ENCODE peak calls at places on chromosome 2, in ten cellular contexts. M, L, Z, A, B, C, V, I, X and Q are unnamed samples.

GRCh38 chr2:1925928-1926327 is 181.6 kb upstream of the PXDN start:
- DNase-seq in C (no peak), V (no peak), L (no peak), M (no peak), I (no peak), X (no peak), A (no peak), B (no peak), Z (no peak), Q (no peak)

GRCh38 chr2:179543361-179543901 is 278.8 kb upstream of the SESTD1 start:
- DNase-seq in Z (no peak), X (peak; percentile 47), V (no peak), I (no peak), B (no peak), A (peak; percentile 30), C (no peak), M (no peak), L (no peak), Q (no peak)

GRCh38 chr2:8511868-8512612 is 169.8 kb upstream of the ID2 start:
- DNase-seq in Z (no peak), A (no peak), V (peak; percentile 12), M (no peak), B (no peak), L (no peak), I (no peak), C (no peak), X (no peak), Q (no peak)

GRCh38 chr2:172280820-172281454 is 146.4 kb upstream of the ITGA6 start:
- DNase-seq in X (no peak), V (no peak), A (no peak), M (no peak), B (peak; percentile 33), C (no peak), I (peak; percentile 49), L (no peak), Z (no peak), Q (no peak)

GRCh38 chr2:51859260-51859659 is 827.3 kb upstream of the NRXN1 start:
- DNase-seq in M (no peak), B (no peak), L (no peak), A (no peak), I (no peak), Z (no peak), V (no peak), X (no peak), C (no peak), Q (no peak)

GRCh38 chr2:64787019-64787365 is 133.3 kb upstream of the SERTAD2 start:
- DNase-seq in V (no peak), Z (no peak), L (no peak), A (no peak), M (no peak), B (no peak), I (no peak), C (no peak), X (no peak), Q (no peak)

GRCh38 chr2:58056201-58056916 is 9.8 kb downstream of the VRK2 start:
- DNase-seq in A (no peak), V (no peak), L (no peak), B (no peak), Z (no peak), M (no peak), I (no peak), C (no peak), X (no peak), Q (no peak)

GRCh38 chr2:226796840-226797288 is 2.8 kb downstream of the IRS1 start:
- DNase-seq in L (no peak), C (peak; percentile 48), A (peak; percentile 35), X (no peak), Z (no peak), B (no peak), M (peak; percentile 56), I (peak; percentile 66), V (peak; percentile 87), Q (peak; percentile 75)

GRCh38 chr2:18610103-18610502 is 20.7 kb upstream of the NT5C1B start:
- DNase-seq in B (no peak), A (no peak), Z (no peak), C (no peak), M (no peak), X (no peak), V (no peak), I (no peak), L (no peak), Q (no peak)

GRCh38 chr2:31660165-31660564 is 79.4 kb upstream of the SRD5A2 start:
- DNase-seq in B (no peak), A (no peak), M (no peak), I (no peak), C (no peak), L (no peak), Z (no peak), V (no peak), X (no peak), Q (no peak)

GRCh38 chr2:12554235-12555011 is 162.3 kb upstream of the TRIB2 start:
- DNase-seq in V (no peak), B (no peak), A (no peak), C (no peak), L (no peak), M (no peak), X (peak; percentile 51), Z (no peak), I (no peak), Q (no peak)

GRCh38 chr2:6215053-6215452 is 522.9 kb downstream of the SOX11 start:
- DNase-seq in B (no peak), V (no peak), C (no peak), A (no peak), Z (no peak), M (no peak), L (no peak), I (no peak), X (no peak), Q (no peak)

GRCh38 chr2:60350791-60351190 is 202.7 kb downstream of the BCL11A start:
- DNase-seq in Z (no peak), I (no peak), L (no peak), C (no peak), A (no peak), V (no peak), X (no peak), M (no peak), B (no peak), Q (no peak)

GRCh38 chr2:170475878-170476277 is 239.3 kb upstream of the SP5 start:
- DNase-seq in Z (no peak), L (no peak), B (no peak), V (no peak), A (peak; percentile 13), M (no peak), C (no peak), I (no peak), X (no peak), Q (no peak)

GRCh38 chr2:239484571-239485355 is 83.9 kb upstream of the HDAC4 start:
- DNase-seq in X (no peak), L (no peak), Z (no peak), V (no peak), M (no peak), I (no peak), B (no peak), C (no peak), A (no peak), Q (no peak)

GRCh38 chr2:38075436-38076249 is at the start of gene CYP1B1:
- DNase-seq in I (peak; percentile 31), L (no peak), V (no peak), X (no peak), A (no peak), M (peak; percentile 84), C (no peak), B (no peak), Z (peak; percentile 58), Q (no peak)

GRCh38 chr2:226638576-226638975 is 161.0 kb downstream of the IRS1 start:
- DNase-seq in I (no peak), X (no peak), C (no peak), M (no peak), V (peak; percentile 53), B (no peak), L (no peak), A (peak; percentile 9), Z (no peak), Q (no peak)

GRCh38 chr2:188132385-188132784 is 159.3 kb upstream of the GULP1 start:
- DNase-seq in X (no peak), B (no peak), I (peak; percentile 14), C (no peak), A (no peak), V (no peak), L (no peak), M (no peak), Z (no peak), Q (no peak)

GRCh38 chr2:74891136-74891764 is 57.3 kb downstream of the HK2 start:
- DNase-seq in X (no peak), C (no peak), I (no peak), V (no peak), A (no peak), B (no peak), M (no peak), L (no peak), Z (no peak), Q (no peak)

GRCh38 chr2:237866119-237866621 is 6.7 kb downstream of the RAMP1 start:
- DNase-seq in A (peak; percentile 32), V (peak; percentile 93), X (no peak), I (no peak), L (no peak), B (no peak), C (no peak), Z (no peak), M (no peak), Q (no peak)

GRCh38 chr2:206225435-206226232 is 48.8 kb upstream of the ZDBF2 start:
- DNase-seq in C (no peak), V (no peak), L (no peak), M (no peak), X (no peak), I (no peak), Z (no peak), B (no peak), A (no peak), Q (no peak)

GRCh38 chr2:216516730-216517350 is 18.2 kb downstream of the RPL37A start:
- DNase-seq in A (no peak), I (no peak), X (no peak), C (no peak), B (peak; percentile 45), V (peak; percentile 43), Z (peak; percentile 62), M (no peak), L (peak; percentile 48), Q (peak; percentile 36)

GRCh38 chr2:141496805-141497204 is 634.0 kb downstream of the LRP1B start:
- DNase-seq in A (no peak), L (no peak), Z (no peak), C (no peak), M (no peak), B (no peak), X (no peak), I (no peak), V (no peak), Q (no peak)

GRCh38 chr2:239473211-239473805 is 72.5 kb upstream of the HDAC4 start:
- DNase-seq in A (no peak), X (no peak), L (no peak), V (no peak), C (no peak), B (no peak), Z (no peak), M (no peak), I (no peak), Q (no peak)

GRCh38 chr2:54572262-54572635 is 116.1 kb downstream of the SPTBN1 start:
- DNase-seq in M (no peak), C (no peak), A (peak; percentile 55), Z (peak; percentile 79), B (no peak), V (peak; percentile 83), L (peak; percentile 30), X (no peak), I (peak; percentile 46), Q (no peak)

GRCh38 chr2:105926960-105927678 is 182.4 kb downstream of the NCK2 start:
- DNase-seq in X (no peak), Z (no peak), C (no peak), L (no peak), V (no peak), B (no peak), I (no peak), M (peak; percentile 70), A (peak; percentile 62), Q (no peak)

GRCh38 chr2:196088209-196088608 is 19.6 kb upstream of the DNAH7 start:
- DNase-seq in I (no peak), M (no peak), B (no peak), C (no peak), L (no peak), Z (no peak), V (no peak), A (no peak), X (no peak), Q (no peak)

GRCh38 chr2:7467782-7468447 is 550.7 kb downstream of the RNF144A start:
- DNase-seq in A (no peak), C (no peak), Z (no peak), I (no peak), X (no peak), B (no peak), M (no peak), V (no peak), L (no peak), Q (no peak)